ENCODE peak calls at places on chromosome 5, in four cellular contexts. Y is WTC11, V is GM12878, M is K562. N is an unnamed sample.

GRCh38 chr5:155729684-155730059 is 597.3 kb upstream of the SGCD start:
- DNase-seq in Y (peak; percentile 25), V (no peak), M (no peak), N (no peak)

GRCh38 chr5:72611111-72611724 is 104.0 kb upstream of the ZNF366 start:
- DNase-seq in M (peak; percentile 65), Y (peak; percentile 77), V (no peak), N (peak; percentile 43)

GRCh38 chr5:68277427-68277826 is 61.9 kb downstream of the PIK3R1 start:
- DNase-seq in V (no peak), M (no peak), Y (no peak), N (no peak)

GRCh38 chr5:3827624-3828023 is 232.0 kb downstream of the IRX1 start:
- DNase-seq in V (no peak), M (no peak), Y (no peak), N (no peak)

GRCh38 chr5:82111191-82111590 is 139.4 kb downstream of the ATG10 start:
- DNase-seq in M (peak; percentile 27), Y (no peak), V (no peak), N (no peak)

GRCh38 chr5:79284852-79285251 is 48.9 kb downstream of the JMY start:
- DNase-seq in V (no peak), M (no peak), Y (no peak), N (no peak)

GRCh38 chr5:2278825-2279224 is 396.1 kb upstream of the IRX4 start:
- DNase-seq in M (no peak), V (no peak), Y (no peak), N (no peak)

GRCh38 chr5:95777441-95777840 is 45.1 kb downstream of the GLRX start:
- DNase-seq in M (no peak), V (no peak), Y (no peak), N (no peak)

GRCh38 chr5:42026446-42026845 is 101.4 kb downstream of the FBXO4 start:
- DNase-seq in V (no peak), Y (no peak), M (no peak), N (no peak)

GRCh38 chr5:143208781-143209510 is 194.5 kb downstream of the NR3C1 start:
- DNase-seq in V (no peak), Y (no peak), M (peak; percentile 56), N (no peak)

GRCh38 chr5:429453-430188 is 13.4 kb upstream of the EXOC3 start:
- DNase-seq in V (no peak), M (no peak), Y (no peak), N (no peak)

GRCh38 chr5:176492431-176492830 is 44.2 kb downstream of the FAF2 start:
- DNase-seq in Y (no peak), M (no peak), V (no peak), N (no peak)

GRCh38 chr5:132478498-132478855 is 12.1 kb downstream of the IRF1 start:
- DNase-seq in V (no peak), M (no peak), Y (no peak), N (no peak)

GRCh38 chr5:107672212-107673105 is 1.7 kb upstream of the EFNA5 start:
- DNase-seq in Y (peak; percentile 87), M (peak; percentile 27), V (no peak), N (peak; percentile 15)

GRCh38 chr5:59385700-59386099 is 507.8 kb downstream of the PDE4D start:
- DNase-seq in M (no peak), V (no peak), Y (no peak), N (no peak)

GRCh38 chr5:61275841-61276240 is 56.2 kb upstream of the ZSWIM6 start:
- DNase-seq in Y (no peak), V (no peak), M (no peak), N (no peak)

GRCh38 chr5:77568082-77568481 is 70.4 kb downstream of the OTP start:
- DNase-seq in Y (no peak), M (no peak), V (no peak), N (no peak)

GRCh38 chr5:140273401-140273877 is 29.5 kb downstream of the PFDN1 start:
- DNase-seq in Y (no peak), V (no peak), M (no peak), N (no peak)

GRCh38 chr5:50963647-50964584 is 297.5 kb downstream of the PARP8 start:
- DNase-seq in M (no peak), Y (no peak), V (no peak), N (no peak)

GRCh38 chr5:90561766-90562165 is 3.2 kb downstream of the ADGRV1 start:
- DNase-seq in Y (no peak), M (no peak), V (no peak), N (no peak)

GRCh38 chr5:174725261-174725990 is 1.0 kb downstream of the MSX2 start:
- DNase-seq in Y (no peak), M (no peak), V (no peak), N (no peak)

GRCh38 chr5:174725991-174726601 is 1.7 kb downstream of the MSX2 start:
- DNase-seq in Y (no peak), V (no peak), M (no peak), N (no peak)

GRCh38 chr5:174723979-174724483 is 351 bp upstream of the MSX2 start:
- DNase-seq in V (no peak), M (no peak), Y (no peak), N (no peak)

GRCh38 chr5:174723315-174723978 is 935 bp upstream of the MSX2 start:
- DNase-seq in M (no peak), V (no peak), Y (no peak), N (no peak)

GRCh38 chr5:174724484-174725260 is at the start of gene MSX2:
- DNase-seq in Y (peak; percentile 91), M (peak; percentile 67), V (no peak), N (no peak)
- TF ChIP-seq ETV6 in Y (no peak), M (no peak), V (no peak), N (no peak)

DNA sequence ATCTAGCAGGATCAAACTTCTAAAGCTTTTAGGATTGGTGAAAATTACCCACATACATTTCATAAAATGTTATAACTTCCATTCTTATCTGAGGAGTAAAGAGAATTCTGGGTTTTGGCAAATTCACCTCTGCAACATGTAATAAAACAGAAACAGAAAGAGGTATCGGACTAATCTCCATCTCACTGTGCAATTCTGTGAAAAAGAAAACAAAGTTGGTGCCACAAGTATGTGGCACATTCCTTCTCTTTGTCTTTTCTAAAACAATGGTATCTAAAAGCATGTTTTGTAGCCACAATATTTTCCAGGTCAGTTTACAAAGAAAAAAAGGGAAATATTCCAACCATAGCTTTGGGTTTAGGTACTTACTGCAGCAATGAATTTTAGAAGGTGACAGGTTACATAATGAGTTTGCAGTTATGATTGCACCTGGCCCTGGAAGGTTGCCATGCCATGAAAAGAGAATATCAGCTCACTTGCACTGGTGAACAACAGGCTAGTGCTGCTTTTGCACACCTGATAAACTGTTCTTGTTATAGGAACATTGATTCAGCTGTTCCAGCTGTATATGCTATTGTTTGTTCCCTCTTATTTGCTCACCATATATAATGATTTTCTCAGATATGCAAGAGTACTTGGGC is 491.3 kb upstream of the MEF2C start:
- DNase-seq in V (no peak), M (no peak), Y (no peak), N (no peak)
- TF ChIP-seq ETV6 in V (no peak), M (no peak), Y (no peak), N (no peak)

GRCh38 chr5:14958196-14958595 is 86.6 kb upstream of the ANKH start:
- DNase-seq in V (no peak), Y (no peak), M (no peak), N (no peak)

GRCh38 chr5:14954620-14955343 is 83.2 kb upstream of the ANKH start:
- DNase-seq in M (no peak), V (no peak), Y (no peak), N (no peak)

GRCh38 chr5:14959443-14960119 is 88.0 kb upstream of the ANKH start:
- DNase-seq in M (no peak), V (no peak), Y (no peak), N (peak; percentile 30)

GRCh38 chr5:14953075-14953474 is 81.5 kb upstream of the ANKH start:
- DNase-seq in Y (no peak), M (no peak), V (no peak), N (no peak)

GRCh38 chr5:14956423-14957046 is 85.0 kb upstream of the ANKH start:
- DNase-seq in Y (no peak), M (no peak), V (no peak), N (no peak)
- TF ChIP-seq ETV6 in Y (no peak), M (no peak), V (no peak), N (no peak)

DNA sequence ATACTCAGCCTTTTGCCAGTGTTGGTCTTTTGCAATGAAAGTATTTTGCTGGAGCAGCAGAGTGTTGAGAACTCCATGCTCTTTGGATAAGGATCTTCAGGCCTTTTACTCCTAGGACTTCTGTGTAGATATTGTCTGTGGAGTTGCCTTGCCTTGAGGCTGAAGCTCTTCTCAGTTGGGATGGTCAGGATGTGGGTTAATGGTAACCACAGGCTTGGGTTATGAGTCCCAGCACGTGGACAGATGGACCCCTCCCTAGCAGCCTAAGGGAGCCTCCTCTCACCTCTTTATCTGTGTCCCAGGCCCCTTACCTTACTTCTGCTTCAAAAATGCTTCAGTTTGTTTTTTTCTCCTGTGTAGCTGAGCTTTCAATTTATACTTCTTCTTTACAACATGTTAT is 109.9 kb downstream of the MEGF10 start:
- DNase-seq in V (no peak), Y (no peak), M (no peak), N (no peak)
- TF ChIP-seq ETV6 in V (no peak), Y (no peak), M (no peak), N (no peak)